ENCODE peak calls at places on chromosomes 16 and 17, in ten cellular contexts. D is anterior cingulate cortex, E is fibroblast of pulmonary artery, B is NCI-H1092, Y is GM23248, M is lower lobe of right lung, W is mesendoderm, G is fibroblast of the aortic adventitia, R is EL, I is foreskin fibroblast. O is an unnamed sample.

GRCh38 chr17:15271731-15272130 is 6.6 kb upstream of the PMP22 start:
- DNase-seq in D (no peak), W (no peak), G (no peak), I (no peak), Y (peak; percentile 62), R (no peak), E (no peak), B (no peak), M (no peak), O (no peak)

GRCh38 chr17:39461911-39462641 is 790 bp downstream of the CDK12 start:
- DNase-seq in W (peak; percentile 37), D (peak; percentile 42), B (peak; percentile 37), E (no peak), R (no peak), M (no peak), I (peak; percentile 58), Y (peak; percentile 86), G (peak; percentile 15), O (peak; percentile 65)

GRCh38 chr16:56999409-57000270 is 10.3 kb downstream of the NLRC5 start:
- DNase-seq in E (no peak), B (no peak), M (no peak), I (no peak), W (no peak), R (no peak), Y (no peak), D (no peak), G (no peak), O (peak; percentile 15)

GRCh38 chr16:5257462-5257861 is 159.9 kb upstream of the EEF2KMT start:
- DNase-seq in B (no peak), Y (no peak), M (no peak), G (no peak), R (no peak), D (no peak), W (peak; percentile 3), E (no peak), I (no peak), O (no peak)

GRCh38 chr16:19005561-19006445 is 22.1 kb downstream of the TMC7 start:
- DNase-seq in M (no peak), D (peak; percentile 50), G (peak; percentile 44), E (peak; percentile 20), Y (peak; percentile 54), W (no peak), B (no peak), I (peak; percentile 27), R (peak; percentile 10), O (no peak)

GRCh38 chr17:4509402-4509801 is 10.7 kb downstream of the SPNS2 start:
- DNase-seq in M (no peak), I (no peak), G (no peak), Y (no peak), W (no peak), R (no peak), D (no peak), B (no peak), E (no peak), O (no peak)

GRCh38 chr17:49746791-49747490 is 17.0 kb downstream of the FAM117A start:
- DNase-seq in G (no peak), R (no peak), E (no peak), W (no peak), Y (no peak), B (no peak), I (no peak), D (no peak), M (no peak), O (no peak)

GRCh38 chr17:57697891-57698708 is 47.0 kb downstream of the CCDC182 start:
- DNase-seq in Y (no peak), W (peak; percentile 75), M (no peak), D (no peak), G (no peak), E (no peak), R (no peak), I (no peak), B (no peak), O (no peak)

GRCh38 chr17:34307110-34307509 is 12.1 kb upstream of the CCL8 start:
- DNase-seq in B (no peak), D (no peak), E (peak; percentile 88), R (peak; percentile 66), I (peak; percentile 42), M (no peak), Y (peak; percentile 67), W (no peak), G (peak; percentile 87), O (peak; percentile 91)

GRCh38 chr16:67436640-67437193 is 5.8 kb downstream of the HSD11B2 start:
- DNase-seq in E (no peak), G (no peak), R (no peak), W (no peak), B (no peak), M (no peak), Y (no peak), I (no peak), D (no peak), O (no peak)

GRCh38 chr17:43902190-43902589 is 5.1 kb downstream of the MPP2 start:
- DNase-seq in R (no peak), D (no peak), Y (no peak), W (no peak), B (no peak), E (no peak), G (no peak), I (no peak), M (no peak), O (no peak)

GRCh38 chr17:18225121-18225561 is 294 bp upstream of the LLGL1 start:
- DNase-seq in M (peak; percentile 98), R (peak; percentile 96), G (peak; percentile 90), E (peak; percentile 95), D (peak; percentile 85), W (peak; percentile 98), B (peak; percentile 87), I (peak; percentile 95), Y (peak; percentile 99), O (peak; percentile 94)

GRCh38 chr17:62180772-62181171 is 115.7 kb upstream of the MED13 start:
- DNase-seq in I (no peak), M (no peak), E (no peak), R (no peak), D (no peak), W (no peak), G (no peak), B (no peak), Y (no peak), O (no peak)

GRCh38 chr16:74734361-74735161 is 33.9 kb upstream of the MLKL start:
- DNase-seq in R (peak; percentile 43), I (no peak), D (no peak), E (no peak), G (no peak), B (no peak), Y (peak; percentile 27), W (peak; percentile 74), M (no peak), O (no peak)